ENCODE peak calls at places on chromosome 18, in six cellular contexts. One of them, this sample, is unnamed.

GRCh38 chr18:74478316-74478715 is 17.8 kb upstream of the CNDP2 start:
- DNase-seq in SK-N-SH: no peak
- DNase-seq in HepG2: no peak
- DNase-seq in GM12878: no peak
- DNase-seq in K562: no peak
- DNase-seq in HL-60: no peak
- DNase-seq in this sample: no peak

GRCh38 chr18:52903858-52904257 is 563.9 kb downstream of the DCC start:
- DNase-seq in SK-N-SH: peak
- DNase-seq in HepG2: peak
- DNase-seq in GM12878: no peak
- DNase-seq in K562: no peak
- DNase-seq in HL-60: no peak
- DNase-seq in this sample: peak

GRCh38 chr18:58407649-58408407 is 221.1 kb downstream of the ALPK2 start:
- DNase-seq in SK-N-SH: no peak
- DNase-seq in HepG2: peak
- DNase-seq in GM12878: no peak
- DNase-seq in K562: peak
- DNase-seq in HL-60: no peak
- DNase-seq in this sample: no peak

GRCh38 chr18:9825571-9826073 is 60.2 kb upstream of the TXNDC2 start:
- DNase-seq in SK-N-SH: no peak
- DNase-seq in HepG2: peak
- DNase-seq in GM12878: no peak
- DNase-seq in K562: peak
- DNase-seq in HL-60: peak
- DNase-seq in this sample: no peak

GRCh38 chr18:48786621-48787522 is 163.9 kb downstream of the SMAD7 start:
- DNase-seq in SK-N-SH: no peak
- DNase-seq in HepG2: no peak
- DNase-seq in GM12878: no peak
- DNase-seq in K562: no peak
- DNase-seq in HL-60: no peak
- DNase-seq in this sample: no peak

GRCh38 chr18:75089748-75090327 is 119.1 kb downstream of the PTGR3 start:
- DNase-seq in SK-N-SH: no peak
- DNase-seq in HepG2: no peak
- DNase-seq in GM12878: no peak
- DNase-seq in K562: no peak
- DNase-seq in HL-60: no peak
- DNase-seq in this sample: no peak

GRCh38 chr18:37578886-37579513 is 13.4 kb upstream of the CELF4 start:
- DNase-seq in SK-N-SH: peak
- DNase-seq in HepG2: peak
- DNase-seq in GM12878: no peak
- DNase-seq in K562: peak
- DNase-seq in HL-60: peak
- DNase-seq in this sample: no peak

GRCh38 chr18:48827321-48828200 is 123.2 kb downstream of the SMAD7 start:
- DNase-seq in SK-N-SH: peak
- DNase-seq in HepG2: no peak
- DNase-seq in GM12878: no peak
- DNase-seq in K562: no peak
- DNase-seq in HL-60: no peak
- DNase-seq in this sample: no peak

GRCh38 chr18:24212939-24213338 is 74.1 kb downstream of the CABYR start:
- DNase-seq in SK-N-SH: no peak
- DNase-seq in HepG2: peak
- DNase-seq in GM12878: no peak
- DNase-seq in K562: no peak
- DNase-seq in HL-60: no peak
- DNase-seq in this sample: no peak
- TF ChIP-seq GABPA in SK-N-SH: no peak
- TF ChIP-seq GABPA in HepG2: no peak
- TF ChIP-seq GABPA in GM12878: no peak
- TF ChIP-seq GABPA in K562: no peak
- TF ChIP-seq GABPA in HL-60: no peak
- TF ChIP-seq GABPA in this sample: no peak

GRCh38 chr18:79964330-79965118 is at the start of gene HSBP1L1:
- DNase-seq in SK-N-SH: peak
- DNase-seq in HepG2: peak
- DNase-seq in GM12878: no peak
- DNase-seq in K562: no peak
- DNase-seq in HL-60: no peak
- DNase-seq in this sample: no peak

GRCh38 chr18:79962311-79962710 is 2.1 kb upstream of the HSBP1L1 start:
- DNase-seq in SK-N-SH: no peak
- DNase-seq in HepG2: no peak
- DNase-seq in GM12878: no peak
- DNase-seq in K562: no peak
- DNase-seq in HL-60: no peak
- DNase-seq in this sample: no peak

GRCh38 chr18:79963658-79964329 is 649 bp upstream of the HSBP1L1 start:
- DNase-seq in SK-N-SH: no peak
- DNase-seq in HepG2: no peak
- DNase-seq in GM12878: no peak
- DNase-seq in K562: no peak
- DNase-seq in HL-60: no peak
- DNase-seq in this sample: no peak

GRCh38 chr18:79962835-79963657 is 1.4 kb upstream of the HSBP1L1 start:
- DNase-seq in SK-N-SH: no peak
- DNase-seq in HepG2: no peak
- DNase-seq in GM12878: peak
- DNase-seq in K562: no peak
- DNase-seq in HL-60: no peak
- DNase-seq in this sample: no peak

GRCh38 chr18:79965119-79965902 is 868 bp downstream of the HSBP1L1 start:
- DNase-seq in SK-N-SH: peak
- DNase-seq in HepG2: peak
- DNase-seq in GM12878: no peak
- DNase-seq in K562: no peak
- DNase-seq in HL-60: peak
- DNase-seq in this sample: no peak
- TF ChIP-seq GABPA in SK-N-SH: no peak
- TF ChIP-seq GABPA in HepG2: peak
- TF ChIP-seq GABPA in GM12878: peak
- TF ChIP-seq GABPA in K562: no peak
- TF ChIP-seq GABPA in HL-60: peak
- TF ChIP-seq GABPA in this sample: no peak

GRCh38 chr18:7395566-7395965 is 164.7 kb downstream of the LRRC30 start:
- DNase-seq in SK-N-SH: no peak
- DNase-seq in HepG2: no peak
- DNase-seq in GM12878: no peak
- DNase-seq in K562: no peak
- DNase-seq in HL-60: no peak
- DNase-seq in this sample: no peak
- TF ChIP-seq GABPA in SK-N-SH: no peak
- TF ChIP-seq GABPA in HepG2: no peak
- TF ChIP-seq GABPA in GM12878: no peak
- TF ChIP-seq GABPA in K562: no peak
- TF ChIP-seq GABPA in HL-60: no peak
- TF ChIP-seq GABPA in this sample: no peak

DNA sequence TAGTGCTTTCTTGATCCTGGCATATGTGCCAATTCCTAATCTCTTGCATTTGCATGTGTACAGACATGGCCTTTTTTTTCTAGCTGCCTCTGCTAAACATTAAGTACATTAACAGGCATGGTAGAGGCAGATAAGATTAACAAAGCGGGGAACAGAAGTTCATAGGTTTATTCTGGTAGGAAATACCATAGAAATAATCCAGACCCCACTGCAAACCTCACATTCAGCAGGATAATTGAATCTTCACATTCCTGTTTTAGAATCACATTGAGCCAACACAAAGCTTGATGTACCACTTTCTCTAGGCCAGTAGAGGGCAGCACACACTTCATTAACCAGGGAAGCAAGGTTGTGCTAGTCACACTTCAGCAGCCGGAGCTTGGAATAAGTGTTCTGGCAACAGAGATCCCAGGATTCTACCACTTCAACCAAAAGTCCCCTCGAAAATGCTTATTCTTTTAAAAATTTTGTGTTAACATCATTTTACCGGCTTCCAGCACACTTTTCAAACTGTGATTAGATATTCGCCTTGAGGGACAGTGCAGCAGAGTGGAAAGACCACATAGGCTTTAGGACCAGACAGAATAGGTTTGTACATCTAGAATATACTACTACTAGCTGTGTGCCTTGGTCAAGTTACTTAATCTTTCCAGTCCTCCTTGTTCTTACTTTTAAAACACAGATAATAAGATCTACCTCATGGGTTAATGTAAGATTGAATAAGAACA is 420.2 kb upstream of the CHST9 start:
- DNase-seq in SK-N-SH: peak
- DNase-seq in HepG2: peak
- DNase-seq in GM12878: no peak
- DNase-seq in K562: peak
- DNase-seq in HL-60: peak
- DNase-seq in this sample: peak
- TF ChIP-seq GABPA in SK-N-SH: no peak
- TF ChIP-seq GABPA in HepG2: no peak
- TF ChIP-seq GABPA in GM12878: no peak
- TF ChIP-seq GABPA in K562: no peak
- TF ChIP-seq GABPA in HL-60: no peak
- TF ChIP-seq GABPA in this sample: no peak

GRCh38 chr18:33355756-33356155 is 84.8 kb downstream of the CCDC178 start:
- DNase-seq in SK-N-SH: no peak
- DNase-seq in HepG2: no peak
- DNase-seq in GM12878: no peak
- DNase-seq in K562: no peak
- DNase-seq in HL-60: no peak
- DNase-seq in this sample: no peak

GRCh38 chr18:33356735-33357134 is 83.8 kb downstream of the CCDC178 start:
- DNase-seq in SK-N-SH: no peak
- DNase-seq in HepG2: no peak
- DNase-seq in GM12878: no peak
- DNase-seq in K562: no peak
- DNase-seq in HL-60: no peak
- DNase-seq in this sample: no peak

DNA sequence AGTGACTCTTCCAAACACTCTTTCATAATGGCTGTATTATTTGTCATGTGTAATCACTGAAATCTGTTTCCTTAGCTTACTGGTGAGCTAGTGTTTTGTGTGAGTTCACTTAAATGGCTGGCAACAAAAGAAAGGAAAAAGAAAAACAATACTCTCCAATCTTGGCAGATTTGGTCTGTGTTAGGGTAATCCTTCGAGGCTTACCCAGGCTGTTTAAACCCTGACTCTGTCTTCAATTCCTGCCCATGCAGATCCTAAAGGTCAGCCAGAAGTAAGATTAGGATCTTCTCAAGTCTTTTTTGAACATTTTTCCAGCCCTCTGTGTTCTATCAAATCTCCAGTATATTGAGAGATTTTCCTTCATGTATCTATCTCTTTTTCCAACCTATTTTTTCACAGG is 85.3 kb downstream of the CCDC178 start:
- DNase-seq in SK-N-SH: no peak
- DNase-seq in HepG2: no peak
- DNase-seq in GM12878: no peak
- DNase-seq in K562: no peak
- DNase-seq in HL-60: no peak
- DNase-seq in this sample: no peak
- TF ChIP-seq GABPA in SK-N-SH: no peak
- TF ChIP-seq GABPA in HepG2: no peak
- TF ChIP-seq GABPA in GM12878: no peak
- TF ChIP-seq GABPA in K562: no peak
- TF ChIP-seq GABPA in HL-60: no peak
- TF ChIP-seq GABPA in this sample: no peak

GRCh38 chr18:12691021-12691420 is 11.5 kb downstream of the CEP76 start:
- DNase-seq in SK-N-SH: no peak
- DNase-seq in HepG2: no peak
- DNase-seq in GM12878: no peak
- DNase-seq in K562: no peak
- DNase-seq in HL-60: no peak
- DNase-seq in this sample: no peak

GRCh38 chr18:12689256-12689655 is 13.3 kb downstream of the CEP76 start:
- DNase-seq in SK-N-SH: no peak
- DNase-seq in HepG2: no peak
- DNase-seq in GM12878: no peak
- DNase-seq in K562: no peak
- DNase-seq in HL-60: no peak
- DNase-seq in this sample: no peak

GRCh38 chr18:12686100-12686499 is 16.4 kb downstream of the CEP76 start:
- DNase-seq in SK-N-SH: peak
- DNase-seq in HepG2: peak
- DNase-seq in GM12878: no peak
- DNase-seq in K562: no peak
- DNase-seq in HL-60: no peak
- DNase-seq in this sample: no peak
- TF ChIP-seq GABPA in SK-N-SH: no peak
- TF ChIP-seq GABPA in HepG2: no peak
- TF ChIP-seq GABPA in GM12878: no peak
- TF ChIP-seq GABPA in K562: no peak
- TF ChIP-seq GABPA in HL-60: no peak
- TF ChIP-seq GABPA in this sample: no peak

GRCh38 chr18:46542545-46542944 is 114.5 kb downstream of the LOXHD1 start:
- DNase-seq in SK-N-SH: no peak
- DNase-seq in HepG2: no peak
- DNase-seq in GM12878: no peak
- DNase-seq in K562: no peak
- DNase-seq in HL-60: no peak
- DNase-seq in this sample: no peak
- TF ChIP-seq GABPA in SK-N-SH: no peak
- TF ChIP-seq GABPA in HepG2: no peak
- TF ChIP-seq GABPA in GM12878: no peak
- TF ChIP-seq GABPA in K562: no peak
- TF ChIP-seq GABPA in HL-60: no peak
- TF ChIP-seq GABPA in this sample: no peak